ENCODE peak calls at places on chromosomes 3 and 15, in six cellular contexts. E, Q, P, O, T and G are unnamed samples.

GRCh38 chr15:41827290-41827879 is 507 bp upstream of the JMJD7 start:
- DNase-seq in E (no peak), Q (no peak), P (no peak), O (no peak), T (no peak), G (no peak)

GRCh38 chr15:78394981-78395619 is 42.9 kb upstream of the IREB2 start:
- DNase-seq in E (no peak), Q (no peak), P (no peak), O (no peak), T (no peak), G (no peak)

GRCh38 chr3:19937459-19938362 is 3.7 kb upstream of the EFHB start:
- DNase-seq in E (no peak), Q (no peak), P (no peak), O (no peak), T (no peak), G (no peak)

GRCh38 chr3:132870596-132870995 is 148.4 kb upstream of the NPHP3 start:
- DNase-seq in E (no peak), Q (no peak), P (no peak), O (peak; percentile 48), T (no peak), G (no peak)

GRCh38 chr3:173977747-173978146 is 580.2 kb downstream of the NLGN1 start:
- DNase-seq in E (no peak), Q (no peak), P (no peak), O (no peak), T (peak; percentile 2), G (no peak)

GRCh38 chr15:67937153-67937761 is 97.4 kb upstream of the RNU6-1 start:
- DNase-seq in E (no peak), Q (no peak), P (no peak), O (no peak), T (peak; percentile 16), G (no peak)

GRCh38 chr15:99589801-99590200 is 24.0 kb downstream of the MEF2A start:
- DNase-seq in E (no peak), Q (no peak), P (no peak), O (no peak), T (no peak), G (no peak)

GRCh38 chr3:188915137-188915536 is 256.6 kb upstream of the TPRG1 start:
- DNase-seq in E (no peak), Q (no peak), P (no peak), O (no peak), T (no peak), G (no peak)

GRCh38 chr15:66285462-66286280 is 7.7 kb upstream of the DIS3L start:
- DNase-seq in E (no peak), Q (no peak), P (no peak), O (no peak), T (no peak), G (no peak)

GRCh38 chr3:134810052-134810435 is 15.0 kb downstream of the EPHB1 start:
- DNase-seq in E (no peak), Q (no peak), P (no peak), O (no peak), T (no peak), G (no peak)

GRCh38 chr3:146640955-146641867 is 36.1 kb upstream of the PLSCR5 start:
- DNase-seq in E (no peak), Q (no peak), P (no peak), O (peak; percentile 49), T (peak; percentile 46), G (no peak)

GRCh38 chr3:69250014-69250413 is 127.6 kb upstream of the LMOD3 start:
- DNase-seq in E (no peak), Q (no peak), P (peak; percentile 51), O (no peak), T (no peak), G (no peak)

GRCh38 chr3:194540268-194540937 is 53.6 kb upstream of the ATP13A3 start:
- DNase-seq in E (peak; percentile 60), Q (no peak), P (no peak), O (no peak), T (no peak), G (peak; percentile 43)

GRCh38 chr3:170956647-170957046 is 48.2 kb upstream of the EIF5A2 start:
- DNase-seq in E (no peak), Q (no peak), P (no peak), O (no peak), T (no peak), G (no peak)

GRCh38 chr15:81106560-81106959 is 27.5 kb upstream of the CFAP161 start:
- DNase-seq in E (no peak), Q (no peak), P (peak; percentile 51), O (peak; percentile 10), T (peak; percentile 70), G (peak; percentile 28)

GRCh38 chr15:36967929-36968328 is 132.4 kb downstream of the MEIS2 start:
- DNase-seq in E (no peak), Q (no peak), P (no peak), O (no peak), T (no peak), G (no peak)

GRCh38 chr3:71074416-71074815 is 509.1 kb downstream of the FOXP1 start:
- DNase-seq in E (no peak), Q (no peak), P (no peak), O (no peak), T (no peak), G (no peak)

GRCh38 chr15:98866503-98866902 is 141.1 kb downstream of the PGPEP1L start:
- DNase-seq in E (no peak), Q (no peak), P (no peak), O (no peak), T (no peak), G (no peak)

GRCh38 chr3:11385908-11386307 is 113.7 kb downstream of the ATG7 start:
- DNase-seq in E (no peak), Q (no peak), P (no peak), O (no peak), T (no peak), G (no peak)

GRCh38 chr3:13492976-13493866 is 13.1 kb downstream of the HDAC11 start:
- DNase-seq in E (peak; percentile 41), Q (no peak), P (no peak), O (no peak), T (no peak), G (peak; percentile 12)

GRCh38 chr3:18027161-18027939 is 284.9 kb upstream of the TBC1D5 start:
- DNase-seq in E (no peak), Q (no peak), P (no peak), O (no peak), T (no peak), G (no peak)

GRCh38 chr3:120773932-120774331 is 31.4 kb downstream of the GTF2E1 start:
- DNase-seq in E (no peak), Q (no peak), P (no peak), O (no peak), T (no peak), G (no peak)

GRCh38 chr15:94370197-94370987 is 139.0 kb downstream of the MCTP2 start:
- DNase-seq in E (no peak), Q (no peak), P (no peak), O (no peak), T (no peak), G (no peak)

GRCh38 chr3:169327969-169328368 is 335.5 kb downstream of the MECOM start:
- DNase-seq in E (no peak), Q (no peak), P (no peak), O (no peak), T (no peak), G (peak; percentile 71)

GRCh38 chr3:171748341-171748918 is 61.9 kb downstream of the PLD1 start:
- DNase-seq in E (no peak), Q (no peak), P (no peak), O (no peak), T (no peak), G (no peak)

GRCh38 chr3:54046677-54047214 is 75.6 kb upstream of the CACNA2D3 start:
- DNase-seq in E (no peak), Q (no peak), P (no peak), O (no peak), T (no peak), G (peak; percentile 33)

GRCh38 chr3:190326930-190327329 is 4.7 kb upstream of the CLDN1 start:
- DNase-seq in E (no peak), Q (no peak), P (no peak), O (no peak), T (no peak), G (peak; percentile 40)

GRCh38 chr3:23913873-23914743 is 2.7 kb downstream of the NKIRAS1 start:
- DNase-seq in E (no peak), Q (no peak), P (no peak), O (no peak), T (no peak), G (no peak)

GRCh38 chr15:69407719-69408400 is 6.3 kb upstream of the KIF23 start:
- DNase-seq in E (no peak), Q (no peak), P (no peak), O (no peak), T (no peak), G (no peak)

GRCh38 chr3:50258979-50259378 is 10.0 kb upstream of the SEMA3B start:
- DNase-seq in E (no peak), Q (no peak), P (no peak), O (no peak), T (no peak), G (no peak)